ENCODE peak calls at places on chromosomes 3 and 15, in ten cellular contexts. K is GM23338, N is progenitor cell of endocrine pancreas, A is choroid plexus epithelial cell, I is uterus, L is activated B cell treated with CpG ODN at 0.5 μM for 24 hours, C is heart right ventricle, E is psoas muscle, T is bronchial epithelial cell, F is OCI-LY7. P is an unnamed sample.

GRCh38 chr15:31814082-31814481 is 216.2 kb upstream of the CHRNA7 start:
- DNase-seq in I (no peak), C (no peak), L (no peak), A (no peak), K (no peak), T (no peak), N (no peak), F (no peak), E (no peak), P (no peak)

GRCh38 chr3:52798376-52798977 is 3.9 kb downstream of the ITIH3 start:
- DNase-seq in N (no peak), E (no peak), K (no peak), F (no peak), T (no peak), I (no peak), L (no peak), A (no peak), C (no peak), P (no peak)

GRCh38 chr3:5240740-5241139 is 53.2 kb downstream of the EDEM1 start:
- DNase-seq in F (no peak), E (no peak), L (no peak), N (no peak), A (no peak), C (no peak), T (no peak), I (no peak), K (no peak), P (no peak)

GRCh38 chr15:71800835-71801745 is 9.3 kb upstream of the NR2E3 start:
- DNase-seq in N (peak), A (peak), K (peak), E (no peak), T (peak), L (no peak), C (peak), F (peak), I (peak), P (no peak)

GRCh38 chr15:80494311-80494710 is 90.1 kb downstream of the ARNT2 start:
- DNase-seq in T (peak), E (no peak), A (peak), I (no peak), N (no peak), F (no peak), L (no peak), K (no peak), C (no peak), P (peak)

GRCh38 chr15:69324031-69324430 is 25.3 kb downstream of the PAQR5 start:
- DNase-seq in F (no peak), C (no peak), T (no peak), A (no peak), I (no peak), L (no peak), N (no peak), E (no peak), K (no peak), P (peak)

GRCh38 chr3:12967751-12968209 is 105.4 kb downstream of the IQSEC1 start:
- DNase-seq in C (peak), I (peak), T (peak), E (peak), A (peak), L (peak), K (peak), N (no peak), F (peak), P (no peak)

GRCh38 chr3:144142151-144142855 is 170.7 kb downstream of the DIPK2A start:
- DNase-seq in E (no peak), N (no peak), T (peak), I (no peak), C (peak), F (no peak), L (no peak), K (no peak), A (peak), P (no peak)

GRCh38 chr3:186949281-186949982 is 19.1 kb downstream of the ST6GAL1 start:
- DNase-seq in C (no peak), A (no peak), I (no peak), L (no peak), T (peak), N (no peak), K (no peak), E (no peak), F (no peak), P (no peak)

GRCh38 chr3:101902041-101902440 is 52.7 kb downstream of the NFKBIZ start:
- DNase-seq in I (no peak), L (no peak), E (no peak), K (no peak), F (peak), N (no peak), C (no peak), A (peak), T (peak), P (peak)

GRCh38 chr3:187287231-187287630 is 4.3 kb downstream of the MASP1 start:
- DNase-seq in K (no peak), L (no peak), A (no peak), I (no peak), F (no peak), C (no peak), N (no peak), T (no peak), E (no peak), P (no peak)

GRCh38 chr3:52931328-52931727 is 34.0 kb upstream of the STIMATE start:
- DNase-seq in F (no peak), A (no peak), E (no peak), C (no peak), T (no peak), N (no peak), I (no peak), L (no peak), K (no peak), P (no peak)

GRCh38 chr15:25242957-25243799 is 195.6 kb downstream of the UBE3A start:
- DNase-seq in I (peak), L (peak), C (no peak), F (no peak), N (no peak), T (no peak), A (no peak), K (no peak), E (peak), P (no peak)

GRCh38 chr3:126621627-126622345 is 33.1 kb downstream of the TXNRD3 start:
- DNase-seq in N (no peak), F (no peak), T (peak), K (no peak), E (no peak), L (no peak), C (no peak), A (peak), I (no peak), P (no peak)

GRCh38 chr15:100241572-100242479 is 99.9 kb downstream of the ADAMTS17 start:
- DNase-seq in L (no peak), N (no peak), E (peak), K (peak), F (no peak), T (peak), A (peak), I (no peak), C (no peak), P (peak)

GRCh38 chr3:154795582-154795981 is 284.5 kb upstream of the MME start:
- DNase-seq in A (peak), T (peak), L (no peak), N (no peak), I (no peak), F (no peak), K (no peak), E (no peak), C (no peak), P (peak)

GRCh38 chr15:51172190-51172589 is 77.5 kb upstream of the TNFAIP8L3 start:
- DNase-seq in F (no peak), L (no peak), A (peak), E (no peak), C (no peak), N (no peak), T (no peak), K (no peak), I (no peak), P (no peak)

GRCh38 chr3:189316296-189317019 is 144.7 kb downstream of the TPRG1 start:
- DNase-seq in T (peak), L (no peak), F (no peak), E (no peak), C (no peak), I (no peak), N (no peak), A (no peak), K (peak), P (no peak)

GRCh38 chr3:141372656-141373055 is 4.4 kb downstream of the ZBTB38 start:
- DNase-seq in C (no peak), F (no peak), A (no peak), E (no peak), K (no peak), T (no peak), L (no peak), N (no peak), I (no peak), P (no peak)

GRCh38 chr3:141368925-141369794 is 856 bp downstream of the ZBTB38 start:
- DNase-seq in A (peak), T (peak), E (no peak), I (no peak), N (no peak), C (no peak), K (no peak), F (no peak), L (no peak), P (no peak)

GRCh38 chr3:141371882-141372281 is 3.6 kb downstream of the ZBTB38 start:
- DNase-seq in T (no peak), I (no peak), F (no peak), A (no peak), E (no peak), N (no peak), L (no peak), C (no peak), K (no peak), P (no peak)

GRCh38 chr3:141368062-141368924 is at the start of gene ZBTB38:
- DNase-seq in A (peak), E (peak), F (no peak), K (peak), I (peak), T (peak), C (peak), L (no peak), N (peak), P (peak)

GRCh38 chr3:141370065-141370533 is 1.8 kb downstream of the ZBTB38 start:
- DNase-seq in E (no peak), F (peak), N (no peak), I (peak), A (peak), L (no peak), C (peak), K (peak), T (peak), P (peak)
- TF ChIP-seq CTCF in E (peak), F (peak), N (peak), I (peak), A (peak), L (no peak), C (peak), K (peak), T (peak), P (peak)

DNA sequence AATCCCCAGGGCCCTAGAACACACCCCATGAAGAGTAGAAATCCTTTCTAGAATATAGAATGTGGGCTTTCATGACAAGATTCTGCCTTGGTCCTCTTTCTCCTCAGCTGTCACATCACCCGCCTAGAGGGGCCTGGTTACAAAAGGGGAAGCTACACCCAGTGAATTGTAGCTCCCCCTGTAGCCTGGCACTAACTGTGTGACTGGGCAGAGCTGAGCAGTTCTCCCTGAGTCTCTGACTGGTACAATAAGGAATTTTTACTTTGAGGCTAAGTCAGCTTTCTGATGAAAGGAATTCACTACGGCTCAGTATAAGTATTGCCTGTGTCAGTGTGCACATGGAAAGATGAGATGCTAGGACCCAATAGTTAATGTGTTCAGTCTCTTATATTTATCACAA is 28.7 kb upstream of the ZNF148 start:
- DNase-seq in K (peak), C (no peak), N (no peak), T (no peak), L (no peak), F (no peak), I (no peak), E (no peak), A (peak), P (no peak)
- TF ChIP-seq CTCF in K (peak), C (no peak), N (no peak), T (no peak), L (no peak), F (no peak), I (no peak), E (no peak), A (no peak), P (peak)

DNA sequence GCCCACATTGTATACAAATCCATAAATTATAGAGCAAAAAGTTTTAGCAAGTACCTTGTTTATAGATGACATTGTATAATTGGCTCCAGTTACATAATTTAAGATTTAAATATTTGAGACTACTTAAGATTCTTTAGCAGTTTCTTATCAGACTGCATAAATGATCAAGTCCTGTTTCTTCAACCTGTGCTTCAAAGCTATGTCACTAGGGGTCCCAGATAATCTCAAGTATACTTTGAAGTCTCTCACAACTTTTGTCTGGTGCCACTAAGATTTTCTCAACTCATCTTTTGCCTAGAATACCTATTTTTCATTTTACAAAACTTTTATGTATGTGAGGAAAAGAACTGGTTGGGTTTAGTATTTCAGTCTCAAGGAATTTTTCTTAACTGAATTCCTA is 205.5 kb downstream of the STAG1 start:
- DNase-seq in N (no peak), F (peak), A (peak), C (no peak), L (no peak), E (no peak), T (peak), I (no peak), K (peak), P (no peak)
- TF ChIP-seq CTCF in N (peak), F (peak), A (no peak), C (no peak), L (no peak), E (peak), T (no peak), I (no peak), K (no peak), P (peak)

DNA sequence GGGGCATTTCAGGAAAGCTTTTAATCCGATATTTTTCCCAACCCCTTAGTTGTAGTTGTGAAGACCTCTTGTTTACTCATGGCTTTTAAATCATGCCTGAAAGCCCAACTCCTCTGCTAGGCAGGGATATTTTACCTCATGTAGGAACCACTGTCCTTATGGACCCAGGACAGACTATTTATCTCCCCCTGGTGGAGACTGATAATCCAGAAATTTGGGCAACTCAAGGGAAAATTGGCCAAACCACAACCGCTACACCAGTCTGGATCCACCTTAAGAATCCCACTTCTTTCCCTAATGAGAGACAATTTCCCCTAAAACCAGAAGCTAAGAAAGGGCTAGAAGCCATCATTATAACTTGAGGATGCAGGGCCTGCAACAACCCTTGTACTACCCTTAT is 248.1 kb upstream of the STAC start:
- DNase-seq in F (no peak), E (no peak), N (no peak), C (no peak), L (no peak), I (no peak), T (no peak), A (no peak), K (peak), P (no peak)
- TF ChIP-seq CTCF in F (peak), E (no peak), N (no peak), C (no peak), L (no peak), I (no peak), T (no peak), A (peak), K (peak), P (peak)

GRCh38 chr3:55159711-55160110 is 231.9 kb upstream of the LRTM1 start:
- DNase-seq in T (no peak), L (no peak), F (no peak), A (no peak), K (no peak), I (no peak), E (no peak), N (no peak), C (no peak), P (no peak)
- TF ChIP-seq CTCF in T (no peak), L (no peak), F (no peak), A (no peak), K (no peak), I (no peak), E (no peak), N (no peak), C (no peak), P (no peak)

DNA sequence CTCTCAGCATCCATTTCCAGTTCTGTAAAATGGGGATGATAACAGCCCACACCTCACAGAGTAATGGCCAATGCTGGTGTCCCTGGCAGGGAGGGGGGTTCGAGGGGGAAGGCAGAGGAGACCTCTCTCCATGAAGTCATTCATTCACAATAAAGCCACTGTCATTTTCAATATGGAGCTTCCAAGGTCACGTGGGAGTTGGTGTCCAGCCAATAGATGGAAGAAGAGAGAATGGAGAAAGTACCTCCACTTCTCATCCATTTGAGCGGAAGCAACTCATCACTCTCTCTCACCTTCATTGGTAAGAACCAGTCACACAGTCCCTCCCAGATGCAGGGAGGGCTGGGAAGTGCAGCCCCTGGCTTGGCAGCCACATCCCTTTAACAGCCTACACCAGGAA is 14.9 kb upstream of the RBSN start:
- DNase-seq in N (no peak), L (no peak), C (no peak), I (no peak), E (no peak), K (no peak), F (no peak), A (no peak), T (no peak), P (no peak)
- TF ChIP-seq CTCF in N (no peak), L (no peak), C (no peak), I (no peak), E (no peak), K (no peak), F (no peak), A (no peak), T (no peak), P (no peak)

DNA sequence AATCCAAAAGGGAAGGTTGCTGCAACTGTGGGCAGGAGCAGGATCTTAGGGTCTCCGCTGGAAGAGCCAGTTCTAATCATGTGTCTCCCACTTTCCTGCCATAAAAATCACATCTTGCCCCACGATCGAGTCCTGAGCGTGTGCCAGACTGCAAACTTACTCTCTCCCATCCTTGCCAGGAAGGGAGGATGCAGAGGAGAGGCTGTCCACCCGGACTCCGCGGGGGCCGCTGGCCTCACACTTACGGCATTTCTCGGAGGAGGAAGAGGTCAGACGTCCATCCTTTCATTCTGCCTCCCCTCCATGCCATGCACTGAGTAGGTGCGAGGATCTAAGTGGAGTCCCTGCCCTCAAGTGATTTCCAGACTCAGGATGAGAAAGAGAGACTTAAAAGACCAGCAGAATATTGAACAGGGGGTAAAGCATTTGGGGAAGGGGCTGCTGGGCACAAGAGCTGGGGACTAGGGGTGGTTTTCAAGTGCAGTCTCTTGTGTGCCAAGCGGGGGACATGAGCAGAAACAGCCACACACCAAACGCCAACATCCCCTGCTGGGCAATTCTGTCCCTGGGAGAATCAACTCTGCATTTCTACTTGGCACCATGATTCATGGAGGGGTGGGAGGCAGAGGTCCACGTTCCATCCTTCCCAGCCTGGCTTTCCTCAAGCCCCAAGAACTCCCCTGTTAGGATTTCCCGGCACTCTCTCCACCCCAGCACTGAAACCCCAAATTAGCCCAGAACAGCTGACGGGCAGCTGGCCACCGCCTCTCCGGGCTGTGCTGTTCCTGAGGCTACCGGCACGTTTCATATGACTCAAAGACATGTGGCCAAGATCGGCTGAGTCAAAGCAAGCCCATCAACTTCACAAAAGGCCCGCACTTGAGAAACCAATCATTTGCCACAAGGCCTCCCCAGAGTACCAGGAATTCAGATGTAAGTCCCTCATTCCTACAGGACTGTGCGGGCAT is 11.6 kb downstream of the OXTR start:
- DNase-seq in N (no peak), A (peak), T (no peak), I (no peak), C (no peak), L (no peak), K (no peak), F (no peak), E (peak), P (peak)
- TF ChIP-seq CTCF in N (no peak), A (no peak), T (no peak), I (no peak), C (no peak), L (no peak), K (no peak), F (no peak), E (no peak), P (peak)

DNA sequence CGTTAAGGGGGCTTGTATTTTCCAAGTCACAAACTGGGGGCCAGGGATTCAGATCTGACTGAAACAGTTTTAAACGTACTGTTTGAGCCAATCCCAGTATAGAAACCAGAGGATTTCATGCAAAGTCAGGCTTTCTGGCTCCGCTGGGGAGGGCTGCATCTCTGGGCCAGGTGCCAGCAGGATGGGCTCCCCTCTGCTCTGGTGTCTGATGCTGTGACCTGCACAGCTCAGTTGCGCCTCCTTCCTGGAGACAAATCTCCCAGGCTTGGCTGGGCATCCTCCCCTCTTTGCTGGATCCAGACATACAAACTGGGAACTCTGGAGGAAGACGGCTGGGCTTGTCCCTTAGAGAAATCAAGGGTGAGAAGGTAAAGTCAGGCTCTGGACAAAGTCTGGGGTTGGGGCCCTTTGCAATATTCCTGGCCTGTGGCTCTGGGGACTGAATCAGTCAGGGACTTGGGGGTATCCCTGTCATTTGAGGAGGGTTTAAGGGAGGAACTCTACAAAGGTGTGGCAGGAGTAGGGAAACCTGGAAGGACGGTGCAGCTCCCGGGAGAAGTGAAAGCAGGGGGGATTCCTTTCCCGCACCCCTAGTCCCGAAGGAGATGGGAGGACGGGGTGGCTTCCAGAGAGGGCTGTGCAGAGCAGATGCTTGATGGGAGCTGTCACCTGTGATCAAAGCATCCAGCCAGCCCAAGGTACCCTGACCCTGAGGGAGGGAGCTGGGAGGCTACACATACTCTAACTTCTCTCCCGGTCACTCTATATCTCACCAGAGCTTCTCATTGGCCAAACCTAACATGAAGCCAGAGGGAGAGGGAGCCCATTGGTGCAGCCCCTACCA is 114.8 kb upstream of the ATP2B2 start:
- DNase-seq in A (peak), L (no peak), E (no peak), F (no peak), N (no peak), I (no peak), C (no peak), K (no peak), T (no peak), P (no peak)
- TF ChIP-seq CTCF in A (peak), L (no peak), E (no peak), F (no peak), N (no peak), I (no peak), C (no peak), K (peak), T (no peak), P (no peak)